ENCODE peak calls at places on chromosomes 2 and 18, in seven cellular contexts. One of them, this sample, is unnamed.

GRCh38 chr2:46997884-46998283 is 82.3 kb upstream of the MCFD2 start:
- DNase-seq in kidney glomerular epithelial cell: no peak
- DNase-seq in KBM-7: no peak
- DNase-seq in hypothalamus: no peak
- DNase-seq in OCI-M1: no peak
- DNase-seq in SW480: no peak
- DNase-seq in neural crest cell: no peak
- DNase-seq in this sample: no peak

GRCh38 chr2:216701544-216701943 is 6.2 kb upstream of the IGFBP5 start:
- DNase-seq in kidney glomerular epithelial cell: no peak
- DNase-seq in KBM-7: no peak
- DNase-seq in hypothalamus: no peak
- DNase-seq in OCI-M1: no peak
- DNase-seq in SW480: no peak
- DNase-seq in neural crest cell: no peak
- DNase-seq in this sample: no peak

GRCh38 chr2:37638973-37639372 is 32.5 kb downstream of the CDC42EP3 start:
- DNase-seq in kidney glomerular epithelial cell: no peak
- DNase-seq in KBM-7: no peak
- DNase-seq in hypothalamus: no peak
- DNase-seq in OCI-M1: no peak
- DNase-seq in SW480: no peak
- DNase-seq in neural crest cell: no peak
- DNase-seq in this sample: no peak

GRCh38 chr2:236503100-236503499 is 66.5 kb upstream of the ACKR3 start:
- DNase-seq in kidney glomerular epithelial cell: no peak
- DNase-seq in KBM-7: no peak
- DNase-seq in hypothalamus: no peak
- DNase-seq in OCI-M1: no peak
- DNase-seq in SW480: no peak
- DNase-seq in neural crest cell: no peak
- DNase-seq in this sample: no peak

GRCh38 chr2:19488009-19488691 is 129.7 kb upstream of the OSR1 start:
- DNase-seq in kidney glomerular epithelial cell: peak
- DNase-seq in KBM-7: no peak
- DNase-seq in hypothalamus: no peak
- DNase-seq in OCI-M1: peak
- DNase-seq in SW480: peak
- DNase-seq in neural crest cell: no peak
- DNase-seq in this sample: peak

GRCh38 chr2:26025509-26025908 is 8.4 kb upstream of the RAB10 start:
- DNase-seq in kidney glomerular epithelial cell: no peak
- DNase-seq in KBM-7: no peak
- DNase-seq in hypothalamus: no peak
- DNase-seq in OCI-M1: no peak
- DNase-seq in SW480: no peak
- DNase-seq in neural crest cell: no peak
- DNase-seq in this sample: no peak

GRCh38 chr2:73736378-73736777 is 767 bp downstream of the TPRKB start:
- DNase-seq in kidney glomerular epithelial cell: no peak
- DNase-seq in KBM-7: no peak
- DNase-seq in hypothalamus: no peak
- DNase-seq in OCI-M1: no peak
- DNase-seq in SW480: no peak
- DNase-seq in neural crest cell: no peak
- DNase-seq in this sample: no peak

GRCh38 chr18:77059294-77059916 is 73.2 kb downstream of the MBP start:
- DNase-seq in kidney glomerular epithelial cell: peak
- DNase-seq in KBM-7: peak
- DNase-seq in hypothalamus: no peak
- DNase-seq in OCI-M1: peak
- DNase-seq in SW480: peak
- DNase-seq in neural crest cell: peak
- DNase-seq in this sample: peak

GRCh38 chr2:188986839-188987238 is 12.7 kb downstream of the COL3A1 start:
- DNase-seq in kidney glomerular epithelial cell: no peak
- DNase-seq in KBM-7: no peak
- DNase-seq in hypothalamus: no peak
- DNase-seq in OCI-M1: no peak
- DNase-seq in SW480: no peak
- DNase-seq in neural crest cell: no peak
- DNase-seq in this sample: no peak

GRCh38 chr2:233093721-233094120 is 33.6 kb downstream of the INPP5D start:
- DNase-seq in kidney glomerular epithelial cell: no peak
- DNase-seq in KBM-7: no peak
- DNase-seq in hypothalamus: no peak
- DNase-seq in OCI-M1: no peak
- DNase-seq in SW480: no peak
- DNase-seq in neural crest cell: no peak
- DNase-seq in this sample: no peak